ENCODE peak calls at places on chromosomes 1 and 21, in nine cellular contexts. One of them, this sample, is unnamed.

GRCh38 chr1:51071291-51071690 is 30.7 kb upstream of the C1orf185 start:
- DNase-seq in Ammon's horn: no peak
- DNase-seq in NCI-H1436 treated with DMSO at 0.1 percent for 48 hours: no peak
- DNase-seq in ureter: no peak
- DNase-seq in GM04504: no peak
- DNase-seq in NCI-H2081: no peak
- DNase-seq in esophagus squamous epithelium: no peak
- DNase-seq in cardiac fibroblast: peak; percentile 19
- DNase-seq in NCI-H1092 treated with DMSO at 0.1 percent for 48 hours: no peak
- DNase-seq in this sample: no peak

GRCh38 chr1:29569971-29570634 is 333.8 kb downstream of the PTPRU start:
- DNase-seq in Ammon's horn: no peak
- DNase-seq in cardiac fibroblast: peak; percentile 59
- DNase-seq in esophagus squamous epithelium: no peak
- DNase-seq in NCI-H1092 treated with DMSO at 0.1 percent for 48 hours: no peak
- DNase-seq in GM04504: peak; percentile 43
- DNase-seq in NCI-H1436 treated with DMSO at 0.1 percent for 48 hours: no peak
- DNase-seq in NCI-H2081: no peak
- DNase-seq in ureter: no peak
- DNase-seq in this sample: no peak

GRCh38 chr1:226821719-226822085 is 48.7 kb upstream of the PSEN2 start:
- DNase-seq in Ammon's horn: no peak
- DNase-seq in NCI-H1436 treated with DMSO at 0.1 percent for 48 hours: no peak
- DNase-seq in NCI-H1092 treated with DMSO at 0.1 percent for 48 hours: no peak
- DNase-seq in cardiac fibroblast: peak; percentile 34
- DNase-seq in esophagus squamous epithelium: no peak
- DNase-seq in NCI-H2081: no peak
- DNase-seq in ureter: no peak
- DNase-seq in GM04504: no peak
- DNase-seq in this sample: no peak

GRCh38 chr1:35691080-35691479 is 27.6 kb downstream of the C1orf216 start:
- DNase-seq in ureter: no peak
- DNase-seq in Ammon's horn: no peak
- DNase-seq in NCI-H1436 treated with DMSO at 0.1 percent for 48 hours: no peak
- DNase-seq in GM04504: no peak
- DNase-seq in NCI-H2081: peak; percentile 52
- DNase-seq in NCI-H1092 treated with DMSO at 0.1 percent for 48 hours: peak; percentile 64
- DNase-seq in cardiac fibroblast: no peak
- DNase-seq in esophagus squamous epithelium: no peak
- DNase-seq in this sample: no peak

GRCh38 chr1:173590557-173590956 is 12.3 kb downstream of the SLC9C2 start:
- DNase-seq in NCI-H1092 treated with DMSO at 0.1 percent for 48 hours: no peak
- DNase-seq in esophagus squamous epithelium: no peak
- DNase-seq in ureter: no peak
- DNase-seq in cardiac fibroblast: peak; percentile 8
- DNase-seq in GM04504: no peak
- DNase-seq in NCI-H1436 treated with DMSO at 0.1 percent for 48 hours: no peak
- DNase-seq in Ammon's horn: no peak
- DNase-seq in NCI-H2081: no peak
- DNase-seq in this sample: no peak

GRCh38 chr1:207962716-207963428 is 51.9 kb upstream of the CD34 start:
- DNase-seq in NCI-H1436 treated with DMSO at 0.1 percent for 48 hours: no peak
- DNase-seq in esophagus squamous epithelium: no peak
- DNase-seq in Ammon's horn: peak; percentile 61
- DNase-seq in ureter: peak; percentile 56
- DNase-seq in cardiac fibroblast: peak; percentile 48
- DNase-seq in NCI-H2081: no peak
- DNase-seq in GM04504: no peak
- DNase-seq in NCI-H1092 treated with DMSO at 0.1 percent for 48 hours: peak; percentile 51
- DNase-seq in this sample: peak; percentile 53

GRCh38 chr1:227734546-227734857 is 600 bp downstream of the JMJD4 start:
- DNase-seq in GM04504: no peak
- DNase-seq in ureter: no peak
- DNase-seq in NCI-H1092 treated with DMSO at 0.1 percent for 48 hours: no peak
- DNase-seq in esophagus squamous epithelium: no peak
- DNase-seq in cardiac fibroblast: no peak
- DNase-seq in NCI-H2081: no peak
- DNase-seq in Ammon's horn: no peak
- DNase-seq in NCI-H1436 treated with DMSO at 0.1 percent for 48 hours: no peak
- DNase-seq in this sample: no peak

GRCh38 chr1:89566761-89567174 is 42.1 kb downstream of the LRRC8B start:
- DNase-seq in GM04504: no peak
- DNase-seq in Ammon's horn: peak; percentile 85
- DNase-seq in ureter: no peak
- DNase-seq in NCI-H1436 treated with DMSO at 0.1 percent for 48 hours: no peak
- DNase-seq in NCI-H1092 treated with DMSO at 0.1 percent for 48 hours: no peak
- DNase-seq in cardiac fibroblast: peak; percentile 75
- DNase-seq in NCI-H2081: no peak
- DNase-seq in esophagus squamous epithelium: no peak
- DNase-seq in this sample: peak; percentile 71

GRCh38 chr1:45299981-45300668 is 26.6 kb upstream of the HPDL start:
- DNase-seq in NCI-H2081: peak; percentile 83
- DNase-seq in cardiac fibroblast: peak; percentile 89
- DNase-seq in ureter: no peak
- DNase-seq in esophagus squamous epithelium: no peak
- DNase-seq in NCI-H1436 treated with DMSO at 0.1 percent for 48 hours: peak; percentile 22
- DNase-seq in NCI-H1092 treated with DMSO at 0.1 percent for 48 hours: peak; percentile 85
- DNase-seq in GM04504: peak; percentile 44
- DNase-seq in Ammon's horn: peak; percentile 88
- DNase-seq in this sample: peak; percentile 62

GRCh38 chr1:68994096-68994495 is 497.2 kb upstream of the DEPDC1 start:
- DNase-seq in NCI-H1436 treated with DMSO at 0.1 percent for 48 hours: no peak
- DNase-seq in ureter: no peak
- DNase-seq in Ammon's horn: no peak
- DNase-seq in GM04504: no peak
- DNase-seq in cardiac fibroblast: peak; percentile 21
- DNase-seq in esophagus squamous epithelium: no peak
- DNase-seq in NCI-H2081: no peak
- DNase-seq in NCI-H1092 treated with DMSO at 0.1 percent for 48 hours: no peak
- DNase-seq in this sample: no peak

GRCh38 chr1:154493276-154493675 is 8.7 kb upstream of the TDRD10 start:
- DNase-seq in NCI-H2081: no peak
- DNase-seq in cardiac fibroblast: no peak
- DNase-seq in GM04504: no peak
- DNase-seq in NCI-H1436 treated with DMSO at 0.1 percent for 48 hours: no peak
- DNase-seq in esophagus squamous epithelium: no peak
- DNase-seq in NCI-H1092 treated with DMSO at 0.1 percent for 48 hours: no peak
- DNase-seq in Ammon's horn: peak; percentile 68
- DNase-seq in ureter: peak; percentile 52
- DNase-seq in this sample: no peak

GRCh38 chr1:110319332-110320167 is 19.6 kb upstream of the RBM15 start:
- DNase-seq in NCI-H1436 treated with DMSO at 0.1 percent for 48 hours: no peak
- DNase-seq in Ammon's horn: no peak
- DNase-seq in GM04504: no peak
- DNase-seq in NCI-H2081: no peak
- DNase-seq in cardiac fibroblast: no peak
- DNase-seq in ureter: no peak
- DNase-seq in NCI-H1092 treated with DMSO at 0.1 percent for 48 hours: no peak
- DNase-seq in esophagus squamous epithelium: no peak
- DNase-seq in this sample: no peak

GRCh38 chr1:77037990-77038389 is 170.7 kb downstream of the ST6GALNAC5 start:
- DNase-seq in NCI-H2081: no peak
- DNase-seq in NCI-H1092 treated with DMSO at 0.1 percent for 48 hours: no peak
- DNase-seq in NCI-H1436 treated with DMSO at 0.1 percent for 48 hours: no peak
- DNase-seq in esophagus squamous epithelium: no peak
- DNase-seq in cardiac fibroblast: no peak
- DNase-seq in GM04504: no peak
- DNase-seq in ureter: no peak
- DNase-seq in Ammon's horn: peak; percentile 42
- DNase-seq in this sample: no peak

GRCh38 chr1:32755098-32755809 is 52.7 kb upstream of the SYNC start:
- DNase-seq in Ammon's horn: no peak
- DNase-seq in NCI-H1092 treated with DMSO at 0.1 percent for 48 hours: no peak
- DNase-seq in esophagus squamous epithelium: no peak
- DNase-seq in cardiac fibroblast: no peak
- DNase-seq in NCI-H2081: no peak
- DNase-seq in GM04504: no peak
- DNase-seq in NCI-H1436 treated with DMSO at 0.1 percent for 48 hours: no peak
- DNase-seq in ureter: no peak
- DNase-seq in this sample: no peak

GRCh38 chr1:68438310-68438709 is 11.4 kb downstream of the RPE65 start:
- DNase-seq in NCI-H2081: no peak
- DNase-seq in NCI-H1436 treated with DMSO at 0.1 percent for 48 hours: no peak
- DNase-seq in GM04504: no peak
- DNase-seq in esophagus squamous epithelium: no peak
- DNase-seq in Ammon's horn: no peak
- DNase-seq in ureter: no peak
- DNase-seq in NCI-H1092 treated with DMSO at 0.1 percent for 48 hours: no peak
- DNase-seq in cardiac fibroblast: no peak
- DNase-seq in this sample: no peak

GRCh38 chr1:75503221-75503974 is 107.5 kb downstream of the SLC44A5 start:
- DNase-seq in GM04504: no peak
- DNase-seq in NCI-H1436 treated with DMSO at 0.1 percent for 48 hours: no peak
- DNase-seq in esophagus squamous epithelium: no peak
- DNase-seq in Ammon's horn: no peak
- DNase-seq in NCI-H1092 treated with DMSO at 0.1 percent for 48 hours: no peak
- DNase-seq in ureter: no peak
- DNase-seq in cardiac fibroblast: no peak
- DNase-seq in NCI-H2081: no peak
- DNase-seq in this sample: no peak

GRCh38 chr1:209808059-209808494 is 2.1 kb upstream of the IRF6 start:
- DNase-seq in GM04504: peak; percentile 84
- DNase-seq in NCI-H1436 treated with DMSO at 0.1 percent for 48 hours: no peak
- DNase-seq in NCI-H1092 treated with DMSO at 0.1 percent for 48 hours: peak; percentile 81
- DNase-seq in Ammon's horn: no peak
- DNase-seq in NCI-H2081: peak; percentile 15
- DNase-seq in esophagus squamous epithelium: no peak
- DNase-seq in ureter: peak; percentile 59
- DNase-seq in cardiac fibroblast: peak; percentile 98
- DNase-seq in this sample: no peak

GRCh38 chr1:226738995-226739695 is at the start of gene ITPKB:
- DNase-seq in ureter: peak; percentile 70
- DNase-seq in NCI-H1436 treated with DMSO at 0.1 percent for 48 hours: no peak
- DNase-seq in Ammon's horn: peak; percentile 78
- DNase-seq in NCI-H2081: peak; percentile 11
- DNase-seq in GM04504: no peak
- DNase-seq in cardiac fibroblast: peak; percentile 87
- DNase-seq in NCI-H1092 treated with DMSO at 0.1 percent for 48 hours: no peak
- DNase-seq in esophagus squamous epithelium: no peak
- DNase-seq in this sample: peak; percentile 62

GRCh38 chr1:23864801-23865542 is 3.1 kb downstream of the FUCA1 start:
- DNase-seq in NCI-H1092 treated with DMSO at 0.1 percent for 48 hours: no peak
- DNase-seq in ureter: no peak
- DNase-seq in GM04504: no peak
- DNase-seq in Ammon's horn: no peak
- DNase-seq in NCI-H2081: no peak
- DNase-seq in NCI-H1436 treated with DMSO at 0.1 percent for 48 hours: no peak
- DNase-seq in esophagus squamous epithelium: no peak
- DNase-seq in cardiac fibroblast: no peak
- DNase-seq in this sample: no peak

GRCh38 chr1:198929961-198930599 is 291.2 kb downstream of the PTPRC start:
- DNase-seq in GM04504: peak; percentile 12
- DNase-seq in NCI-H1436 treated with DMSO at 0.1 percent for 48 hours: peak; percentile 30
- DNase-seq in NCI-H1092 treated with DMSO at 0.1 percent for 48 hours: no peak
- DNase-seq in Ammon's horn: peak; percentile 48
- DNase-seq in cardiac fibroblast: peak; percentile 60
- DNase-seq in NCI-H2081: peak; percentile 31
- DNase-seq in ureter: no peak
- DNase-seq in esophagus squamous epithelium: no peak
- DNase-seq in this sample: peak; percentile 77

GRCh38 chr1:86421601-86422280 is 2.2 kb upstream of the CLCA2 start:
- DNase-seq in NCI-H2081: no peak
- DNase-seq in ureter: no peak
- DNase-seq in NCI-H1436 treated with DMSO at 0.1 percent for 48 hours: no peak
- DNase-seq in GM04504: no peak
- DNase-seq in esophagus squamous epithelium: no peak
- DNase-seq in Ammon's horn: no peak
- DNase-seq in cardiac fibroblast: peak; percentile 64
- DNase-seq in NCI-H1092 treated with DMSO at 0.1 percent for 48 hours: no peak
- DNase-seq in this sample: no peak

GRCh38 chr1:8496473-8496872 is 178.6 kb downstream of the SLC45A1 start:
- DNase-seq in ureter: no peak
- DNase-seq in esophagus squamous epithelium: no peak
- DNase-seq in NCI-H2081: no peak
- DNase-seq in NCI-H1092 treated with DMSO at 0.1 percent for 48 hours: no peak
- DNase-seq in Ammon's horn: no peak
- DNase-seq in NCI-H1436 treated with DMSO at 0.1 percent for 48 hours: no peak
- DNase-seq in GM04504: no peak
- DNase-seq in cardiac fibroblast: no peak
- DNase-seq in this sample: no peak

GRCh38 chr21:42010507-42011493 is 640 bp upstream of the ZBTB21 start:
- DNase-seq in NCI-H1092 treated with DMSO at 0.1 percent for 48 hours: peak; percentile 74
- DNase-seq in GM04504: peak; percentile 28
- DNase-seq in ureter: peak; percentile 52
- DNase-seq in NCI-H1436 treated with DMSO at 0.1 percent for 48 hours: no peak
- DNase-seq in esophagus squamous epithelium: no peak
- DNase-seq in NCI-H2081: peak; percentile 13
- DNase-seq in cardiac fibroblast: no peak
- DNase-seq in Ammon's horn: no peak
- DNase-seq in this sample: peak; percentile 25

GRCh38 chr1:90405726-90406125 is 311.4 kb downstream of the BARHL2 start:
- DNase-seq in NCI-H1436 treated with DMSO at 0.1 percent for 48 hours: no peak
- DNase-seq in Ammon's horn: no peak
- DNase-seq in cardiac fibroblast: no peak
- DNase-seq in esophagus squamous epithelium: no peak
- DNase-seq in NCI-H2081: no peak
- DNase-seq in GM04504: no peak
- DNase-seq in ureter: no peak
- DNase-seq in NCI-H1092 treated with DMSO at 0.1 percent for 48 hours: no peak
- DNase-seq in this sample: no peak

GRCh38 chr1:56216173-56216572 is 363.2 kb downstream of the PLPP3 start:
- DNase-seq in esophagus squamous epithelium: no peak
- DNase-seq in ureter: no peak
- DNase-seq in NCI-H2081: no peak
- DNase-seq in GM04504: no peak
- DNase-seq in NCI-H1436 treated with DMSO at 0.1 percent for 48 hours: no peak
- DNase-seq in cardiac fibroblast: peak; percentile 32
- DNase-seq in NCI-H1092 treated with DMSO at 0.1 percent for 48 hours: no peak
- DNase-seq in Ammon's horn: peak; percentile 69
- DNase-seq in this sample: no peak

This sample was measured in midbrain.